ENCODE peak calls at places on chromosomes 12 and 14, in six cellular contexts. Z is substantia nigra, R is caudate nucleus, A is iris pigment epithelial cell, S is T-helper 9 cell, N is A549. P is an unnamed sample.

GRCh38 chr12:52323001-52323400 is 1.8 kb upstream of the KRT83 start:
- DNase-seq in Z (no peak), R (no peak), A (no peak), S (no peak), N (no peak), P (no peak)

GRCh38 chr12:14577344-14577743 is 9.7 kb upstream of the PLBD1 start:
- DNase-seq in Z (no peak), R (no peak), A (peak; percentile 56), S (no peak), N (no peak), P (no peak)

GRCh38 chr14:90666571-90666970 is 149.7 kb downstream of the TTC7B start:
- DNase-seq in Z (no peak), R (no peak), A (no peak), S (no peak), N (no peak), P (no peak)

GRCh38 chr12:20547788-20548575 is 147.2 kb upstream of the SLCO1C1 start:
- DNase-seq in Z (no peak), R (no peak), A (peak; percentile 69), S (no peak), N (no peak), P (no peak)

GRCh38 chr12:103769240-103769945 is 71.6 kb downstream of the NT5DC3 start:
- DNase-seq in Z (no peak), R (no peak), A (no peak), S (no peak), N (no peak), P (no peak)

GRCh38 chr12:50232771-50233209 is 50.5 kb downstream of the LIMA1 start:
- DNase-seq in Z (no peak), R (no peak), A (no peak), S (no peak), N (no peak), P (no peak)

GRCh38 chr12:3380200-3381020 is 110.6 kb upstream of the PRMT8 start:
- DNase-seq in Z (no peak), R (no peak), A (no peak), S (no peak), N (no peak), P (peak; percentile 33)

GRCh38 chr12:28313631-28314030 is 123.4 kb downstream of the CCDC91 start:
- DNase-seq in Z (no peak), R (no peak), A (peak; percentile 43), S (no peak), N (no peak), P (peak; percentile 10)

GRCh38 chr14:95487669-95488084 is 28.8 kb downstream of the SYNE3 start:
- DNase-seq in Z (no peak), R (no peak), A (no peak), S (no peak), N (no peak), P (no peak)

GRCh38 chr12:21296348-21296747 is 38.4 kb downstream of the SLCO1A2 start:
- DNase-seq in Z (no peak), R (no peak), A (no peak), S (no peak), N (no peak), P (no peak)

GRCh38 chr14:76968621-76969063 is 59.9 kb downstream of the IRF2BPL start:
- DNase-seq in Z (no peak), R (no peak), A (no peak), S (no peak), N (no peak), P (peak; percentile 52)

GRCh38 chr12:24057920-24058476 is 108.5 kb upstream of the SOX5 start:
- DNase-seq in Z (no peak), R (no peak), A (no peak), S (no peak), N (no peak), P (no peak)

GRCh38 chr14:30607156-30607780 is 14.9 kb upstream of the SCFD1 start:
- DNase-seq in Z (no peak), R (no peak), A (peak; percentile 38), S (no peak), N (no peak), P (peak; percentile 23)

GRCh38 chr12:19912996-19913395 is 455.3 kb upstream of the PDE3A start:
- DNase-seq in Z (no peak), R (no peak), A (no peak), S (no peak), N (no peak), P (no peak)

GRCh38 chr12:57475271-57476161 is 4.2 kb downstream of the ARHGAP9 start:
- DNase-seq in Z (no peak), R (no peak), A (no peak), S (no peak), N (no peak), P (peak; percentile 40)

GRCh38 chr14:52018252-52018651 is 28.9 kb downstream of the RTRAF start:
- DNase-seq in Z (no peak), R (no peak), A (peak; percentile 31), S (no peak), N (no peak), P (no peak)

GRCh38 chr14:30395065-30395464 is 163.9 kb upstream of the G2E3 start:
- DNase-seq in Z (no peak), R (no peak), A (no peak), S (no peak), N (no peak), P (no peak)

GRCh38 chr14:93304771-93305170 is 28.1 kb downstream of the BTBD7 start:
- DNase-seq in Z (no peak), R (no peak), A (peak; percentile 72), S (no peak), N (no peak), P (no peak)

GRCh38 chr12:62259311-62259992 is 752 bp upstream of the USP15 start:
- DNase-seq in Z (no peak), R (no peak), A (no peak), S (no peak), N (peak; percentile 21), P (no peak)

GRCh38 chr12:124392271-124392990 is 97.5 kb downstream of the RFLNA start:
- DNase-seq in Z (no peak), R (no peak), A (peak; percentile 64), S (no peak), N (peak; percentile 92), P (peak; percentile 98)

GRCh38 chr14:67763158-67763822 is 53.1 kb downstream of the ZFYVE26 start:
- DNase-seq in Z (no peak), R (no peak), A (no peak), S (no peak), N (peak; percentile 15), P (no peak)

GRCh38 chr14:100376751-100377171 is 53.6 kb downstream of the SLC25A47 start:
- DNase-seq in Z (no peak), R (no peak), A (no peak), S (no peak), N (peak; percentile 61), P (no peak)

GRCh38 chr14:37870947-37871346 is 275.5 kb downstream of the TTC6 start:
- DNase-seq in Z (no peak), R (no peak), A (no peak), S (no peak), N (no peak), P (no peak)

GRCh38 chr14:90803249-90803648 is 13.0 kb downstream of the TTC7B start:
- DNase-seq in Z (no peak), R (no peak), A (no peak), S (no peak), N (no peak), P (no peak)

GRCh38 chr14:101230161-101230850 is 326.8 kb upstream of the RTL1 start:
- DNase-seq in Z (no peak), R (no peak), A (no peak), S (no peak), N (peak; percentile 84), P (no peak)

GRCh38 chr12:50234347-50234746 is 49.0 kb downstream of the LIMA1 start:
- DNase-seq in Z (no peak), R (no peak), A (peak; percentile 54), S (no peak), N (peak; percentile 63), P (peak; percentile 69)

GRCh38 chr14:58898655-58899316 is 261.0 kb downstream of the DACT1 start:
- DNase-seq in Z (no peak), R (no peak), A (peak; percentile 97), S (no peak), N (peak; percentile 64), P (peak; percentile 87)

GRCh38 chr12:14769837-14770494 is 33.3 kb downstream of the WBP11 start:
- DNase-seq in Z (no peak), R (peak; percentile 63), A (peak; percentile 70), S (peak; percentile 84), N (peak; percentile 92), P (peak; percentile 82)

GRCh38 chr14:106883218-106883692 is 1356.9 kb downstream of the TMEM121 start:
- DNase-seq in Z (no peak), R (no peak), A (no peak), S (peak; percentile 21), N (peak; percentile 75), P (peak; percentile 36)

GRCh38 chr14:60649815-60650381 is 621 bp upstream of the SIX1 start:
- DNase-seq in Z (no peak), R (no peak), A (no peak), S (no peak), N (peak; percentile 37), P (peak; percentile 56)

GRCh38 chr12:6323340-6323994 is 13.0 kb downstream of the PLEKHG6 start:
- DNase-seq in Z (no peak), R (no peak), A (peak; percentile 92), S (no peak), N (peak; percentile 92), P (peak; percentile 91)

GRCh38 chr14:23895480-23895879 is 58.1 kb upstream of the DHRS4 start:
- DNase-seq in Z (no peak), R (no peak), A (no peak), S (no peak), N (no peak), P (no peak)

GRCh38 chr14:97703006-97703760 is 906.0 kb downstream of the VRK1 start:
- DNase-seq in Z (no peak), R (no peak), A (no peak), S (no peak), N (no peak), P (no peak)

GRCh38 chr14:80764921-80765507 is 176.5 kb downstream of the CEP128 start:
- DNase-seq in Z (no peak), R (no peak), A (no peak), S (no peak), N (no peak), P (no peak)

GRCh38 chr14:99733551-99734405 is 49.7 kb downstream of the CYP46A1 start:
- DNase-seq in Z (no peak), R (no peak), A (no peak), S (no peak), N (no peak), P (peak; percentile 13)

GRCh38 chr12:52633383-52633782 is 15.0 kb upstream of the KRT73 start:
- DNase-seq in Z (no peak), R (no peak), A (no peak), S (no peak), N (no peak), P (no peak)

GRCh38 chr12:62732861-62733427 is 202.0 kb downstream of the PPM1H start:
- DNase-seq in Z (no peak), R (no peak), A (peak; percentile 85), S (no peak), N (peak; percentile 92), P (peak; percentile 88)

GRCh38 chr12:6735448-6736191 is 11.8 kb downstream of the COPS7A start:
- DNase-seq in Z (no peak), R (no peak), A (peak; percentile 54), S (no peak), N (peak; percentile 77), P (peak; percentile 54)

GRCh38 chr12:44313188-44313587 is 477.3 kb downstream of the TMEM117 start:
- DNase-seq in Z (no peak), R (no peak), A (no peak), S (no peak), N (no peak), P (no peak)

P was measured in Daoy.